ENCODE peak calls at places on chromosomes 16 and 17, in nine cellular contexts. I is activated CD8-positive, alpha-beta memory T cell treated with anti-CD3 and anti-CD28 coated beads for 4 hours; L is fibroblast of lung; C is HFF-Myc; F is AG04449; Q is NCI-H1436 treated with DMSO at 0.1 percent for 48 hours; X is NCI-H2081; B is T-cell; P is epithelial cell of esophagus. O is an unnamed sample.
A peak's percentile ranks its signal among the peaks of the same experiment; 100 is the strongest.

GRCh38 chr16:66656547-66656946 is 40.0 kb downstream of the CMTM4 start:
- DNase-seq in I (no peak), L (peak; percentile 33), C (no peak), F (no peak), Q (no peak), X (no peak), B (no peak), P (no peak), O (no peak)

GRCh38 chr16:55759983-55760664 is 72.8 kb downstream of the CES1 start:
- DNase-seq in I (no peak), L (no peak), C (no peak), F (no peak), Q (no peak), X (no peak), B (no peak), P (no peak), O (no peak)

GRCh38 chr17:59266748-59267147 is 46.4 kb downstream of the GDPD1 start:
- DNase-seq in I (no peak), L (no peak), C (no peak), F (no peak), Q (no peak), X (no peak), B (no peak), P (peak; percentile 39), O (peak; percentile 66)

GRCh38 chr16:84868829-84869457 is 49.2 kb downstream of the CRISPLD2 start:
- DNase-seq in I (no peak), L (no peak), C (no peak), F (no peak), Q (no peak), X (no peak), B (no peak), P (no peak), O (no peak)

GRCh38 chr17:75842411-75842810 is 1.8 kb downstream of the UNC13D start:
- DNase-seq in I (no peak), L (no peak), C (no peak), F (no peak), Q (no peak), X (no peak), B (no peak), P (no peak), O (no peak)

GRCh38 chr17:6455321-6455705 is 11.1 kb downstream of the PIMREG start:
- DNase-seq in I (no peak), L (peak; percentile 35), C (no peak), F (no peak), Q (no peak), X (no peak), B (peak; percentile 55), P (peak; percentile 30), O (no peak)

GRCh38 chr16:49952386-49952785 is 72.6 kb upstream of the CNEP1R1 start:
- DNase-seq in I (no peak), L (peak; percentile 26), C (no peak), F (no peak), Q (no peak), X (no peak), B (no peak), P (peak; percentile 24), O (peak; percentile 92)

GRCh38 chr16:79270011-79270410 is 330.5 kb downstream of the MAF start:
- DNase-seq in I (no peak), L (no peak), C (no peak), F (no peak), Q (no peak), X (no peak), B (no peak), P (no peak), O (no peak)

GRCh38 chr16:2471016-2471652 is at the start of gene NTN3:
- DNase-seq in I (no peak), L (no peak), C (no peak), F (no peak), Q (no peak), X (peak; percentile 79), B (no peak), P (peak; percentile 24), O (no peak)